ENCODE peak calls at places on chromosome 11, in four cellular contexts. D is bronchial epithelial cell; L is natural killer cell; V is activated gamma-delta T cell treated with anti-CD3 and anti-CD28 coated beads, Interleukin-2, amount 50 U/mL, for 16 hours. C is an unnamed sample.

GRCh38 chr11:100442017-100442416 is 245.1 kb upstream of the ARHGAP42 start:
- DNase-seq in D (peak; percentile 62), L (no peak), V (no peak), C (no peak)

GRCh38 chr11:2260491-2261364 is 9.7 kb downstream of the ASCL2 start:
- DNase-seq in D (no peak), L (no peak), V (no peak), C (no peak)

GRCh38 chr11:112666253-112666652 is 295.0 kb upstream of the NCAM1 start:
- DNase-seq in D (no peak), L (no peak), V (no peak), C (no peak)

GRCh38 chr11:133347988-133348387 is 184.3 kb downstream of the OPCML start:
- DNase-seq in D (peak; percentile 86), L (no peak), V (no peak), C (no peak)

GRCh38 chr11:45756384-45757010 is 48.5 kb upstream of the SLC35C1 start:
- DNase-seq in D (no peak), L (no peak), V (no peak), C (no peak)

GRCh38 chr11:112345166-112345565 is 84.5 kb upstream of the PLET1 start:
- DNase-seq in D (no peak), L (no peak), V (no peak), C (no peak)

GRCh38 chr11:3196161-3197043 is 22.2 kb downstream of the MRGPRG start:
- DNase-seq in D (no peak), L (no peak), V (no peak), C (no peak)

GRCh38 chr11:65814960-65815565 is 18.7 kb upstream of the SNX32 start:
- DNase-seq in D (no peak), L (no peak), V (no peak), C (no peak)

GRCh38 chr11:130609121-130610035 is 160.9 kb downstream of the ADAMTS15 start:
- DNase-seq in D (peak; percentile 38), L (no peak), V (no peak), C (no peak)

GRCh38 chr11:18723991-18724390 is 2.0 kb downstream of the IGSF22 start:
- DNase-seq in D (no peak), L (no peak), V (no peak), C (no peak)

C was measured in HepG2.